ENCODE peak calls at places on chromosomes 2 and 18, in four cellular contexts. U is kidney epithelial cell, P is AG10803, Q is cardiac muscle cell. J is an unnamed sample.

GRCh38 chr2:235061656-235062055 is 109.8 kb downstream of the SH3BP4 start:
- DNase-seq in U (no peak), P (no peak), Q (no peak), J (no peak)

GRCh38 chr18:11996190-11996754 is 15.0 kb downstream of the IMPA2 start:
- DNase-seq in U (no peak), P (no peak), Q (no peak), J (no peak)

GRCh38 chr2:109270758-109271305 is 141.8 kb downstream of the SH3RF3 start:
- DNase-seq in U (no peak), P (no peak), Q (no peak), J (no peak)

GRCh38 chr2:138433995-138434991 is 67.3 kb upstream of the SPOPL start:
- DNase-seq in U (no peak), P (no peak), Q (peak; percentile 41), J (no peak)

GRCh38 chr2:188303363-188304031 is 11.8 kb downstream of the GULP1 start:
- DNase-seq in U (peak; percentile 69), P (peak; percentile 73), Q (no peak), J (no peak)

GRCh38 chr2:229713371-229714079 is 830 bp downstream of the DNER start:
- DNase-seq in U (no peak), P (no peak), Q (peak; percentile 41), J (peak; percentile 26)

GRCh38 chr18:54950221-54950620 is 9.0 kb downstream of the CCDC68 start:
- DNase-seq in U (no peak), P (no peak), Q (no peak), J (no peak)

GRCh38 chr18:46324556-46324955 is 220.4 kb downstream of the HAUS1 start:
- DNase-seq in U (no peak), P (peak; percentile 50), Q (peak; percentile 67), J (no peak)

GRCh38 chr2:152409691-152410597 is 75.0 kb downstream of the FMNL2 start:
- DNase-seq in U (no peak), P (peak; percentile 65), Q (no peak), J (no peak)

GRCh38 chr2:96608459-96609455 is 29.4 kb downstream of the KANSL3 start:
- DNase-seq in U (peak; percentile 37), P (peak; percentile 33), Q (no peak), J (no peak)

GRCh38 chr18:55868909-55869308 is 280.9 kb upstream of the TCF4 start:
- DNase-seq in U (no peak), P (no peak), Q (no peak), J (no peak)

GRCh38 chr2:196131384-196131861 is 40.0 kb downstream of the STK17B start:
- DNase-seq in U (no peak), P (peak; percentile 36), Q (no peak), J (no peak)

GRCh38 chr2:8684421-8684884 is 2.6 kb downstream of the ID2 start:
- DNase-seq in U (no peak), P (peak; percentile 30), Q (peak; percentile 61), J (no peak)

GRCh38 chr18:40672590-40672989 is 1282.4 kb upstream of the PIK3C3 start:
- DNase-seq in U (no peak), P (peak; percentile 0), Q (no peak), J (no peak)

GRCh38 chr18:35732652-35733051 is 151.1 kb downstream of the GALNT1 start:
- DNase-seq in U (no peak), P (peak; percentile 95), Q (no peak), J (no peak)

GRCh38 chr2:209523778-209524362 is 100.0 kb downstream of the MAP2 start:
- DNase-seq in U (peak; percentile 28), P (no peak), Q (no peak), J (no peak)

GRCh38 chr2:190742431-190742830 is 93.5 kb downstream of the NAB1 start:
- DNase-seq in U (no peak), P (no peak), Q (no peak), J (no peak)

GRCh38 chr2:46954951-46955571 is 39.5 kb upstream of the MCFD2 start:
- DNase-seq in U (peak; percentile 85), P (peak; percentile 94), Q (no peak), J (no peak)

GRCh38 chr2:47488870-47489584 is 86.1 kb downstream of the MSH2 start:
- DNase-seq in U (peak; percentile 55), P (peak; percentile 85), Q (no peak), J (no peak)

GRCh38 chr2:167406558-167406957 is 518.3 kb downstream of the XIRP2 start:
- DNase-seq in U (no peak), P (no peak), Q (no peak), J (no peak)

GRCh38 chr2:203470371-203470770 is 64.7 kb downstream of the RAPH1 start:
- DNase-seq in U (no peak), P (no peak), Q (no peak), J (no peak)

GRCh38 chr2:218216336-218216673 is 684 bp upstream of the ARPC2 start:
- DNase-seq in U (no peak), P (no peak), Q (no peak), J (peak; percentile 12)

GRCh38 chr2:70403267-70404053 is 101.6 kb upstream of the FAM136A start:
- DNase-seq in U (no peak), P (no peak), Q (no peak), J (no peak)

GRCh38 chr2:196229013-196229412 is 57.6 kb upstream of the STK17B start:
- DNase-seq in U (no peak), P (no peak), Q (no peak), J (no peak)

GRCh38 chr18:9716780-9717563 is 8.9 kb downstream of the RAB31 start:
- DNase-seq in U (no peak), P (no peak), Q (no peak), J (peak; percentile 48)

GRCh38 chr2:217489145-217489960 is 513.4 kb downstream of the TNS1 start:
- DNase-seq in U (no peak), P (peak; percentile 43), Q (no peak), J (no peak)

GRCh38 chr2:168468354-168468753 is 12.3 kb downstream of the CERS6 start:
- DNase-seq in U (no peak), P (no peak), Q (no peak), J (no peak)

GRCh38 chr2:48531141-48531648 is 1.2 kb downstream of the STON1 start:
- DNase-seq in U (peak; percentile 23), P (peak; percentile 82), Q (peak; percentile 65), J (peak; percentile 34)

GRCh38 chr18:36638224-36638623 is 190.6 kb downstream of the TPGS2 start:
- DNase-seq in U (no peak), P (no peak), Q (no peak), J (peak; percentile 67)

GRCh38 chr18:63553117-63553516 is 10.9 kb downstream of the SERPINB12 start:
- DNase-seq in U (peak; percentile 79), P (peak; percentile 96), Q (peak; percentile 53), J (no peak)

GRCh38 chr2:180823546-180824141 is 156.8 kb upstream of the UBE2E3 start:
- DNase-seq in U (no peak), P (peak; percentile 63), Q (no peak), J (no peak)

GRCh38 chr2:37000273-37000780 is 34.0 kb upstream of the STRN start:
- DNase-seq in U (no peak), P (no peak), Q (no peak), J (no peak)

GRCh38 chr2:191218292-191218898 is 26.8 kb upstream of the MYO1B start:
- DNase-seq in U (no peak), P (peak; percentile 71), Q (peak; percentile 94), J (peak; percentile 16)

GRCh38 chr2:10525573-10526265 is 77.6 kb upstream of the ODC1 start:
- DNase-seq in U (no peak), P (no peak), Q (no peak), J (no peak)

GRCh38 chr2:19104503-19104902 is 253.9 kb downstream of the OSR1 start:
- DNase-seq in U (no peak), P (no peak), Q (no peak), J (no peak)

GRCh38 chr2:109290887-109291675 is 162.1 kb downstream of the SH3RF3 start:
- DNase-seq in U (no peak), P (no peak), Q (no peak), J (no peak)

GRCh38 chr2:176188218-176188968 is at the start of gene HOXD1:
- DNase-seq in U (no peak), P (peak; percentile 34), Q (no peak), J (peak; percentile 54)

GRCh38 chr2:158060862-158061435 is 40.7 kb upstream of the UPP2 start:
- DNase-seq in U (no peak), P (peak; percentile 8), Q (no peak), J (no peak)

GRCh38 chr2:158066046-158066713 is 35.5 kb upstream of the UPP2 start:
- DNase-seq in U (no peak), P (no peak), Q (no peak), J (no peak)

GRCh38 chr2:158056875-158057274 is 44.8 kb upstream of the UPP2 start:
- DNase-seq in U (no peak), P (no peak), Q (no peak), J (no peak)

GRCh38 chr2:158060160-158060861 is 41.4 kb upstream of the UPP2 start:
- DNase-seq in U (no peak), P (no peak), Q (no peak), J (no peak)

DNA sequence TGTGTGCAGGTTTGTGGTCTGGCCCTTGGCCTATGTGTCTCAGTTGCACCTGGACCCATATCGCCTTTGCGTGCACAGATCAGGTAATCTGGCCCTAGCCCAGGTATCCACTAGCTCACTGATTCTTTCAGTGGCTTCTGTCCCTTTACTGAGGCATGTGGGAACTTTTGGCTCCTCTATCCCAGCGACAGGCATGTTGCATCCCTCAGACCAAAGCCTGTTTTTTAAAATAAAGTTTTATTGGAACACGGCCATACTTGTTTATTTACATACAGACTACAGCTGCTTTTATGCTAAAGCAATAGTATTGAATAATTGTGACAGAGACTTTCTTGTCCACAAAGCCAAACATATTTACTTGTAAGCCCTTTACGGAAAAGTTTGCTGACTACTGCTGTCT is 39.9 kb upstream of the UPP2 start:
- DNase-seq in U (no peak), P (no peak), Q (no peak), J (no peak)
- TF ChIP-seq CTCF in U (no peak), P (no peak), Q (no peak), J (no peak)

GRCh38 chr2:224058048-224058775 is 19.1 kb upstream of the SERPINE2 start:
- DNase-seq in U (no peak), P (no peak), Q (no peak), J (no peak)
- TF ChIP-seq CTCF in U (no peak), P (no peak), Q (peak; percentile 22), J (no peak)

DNA sequence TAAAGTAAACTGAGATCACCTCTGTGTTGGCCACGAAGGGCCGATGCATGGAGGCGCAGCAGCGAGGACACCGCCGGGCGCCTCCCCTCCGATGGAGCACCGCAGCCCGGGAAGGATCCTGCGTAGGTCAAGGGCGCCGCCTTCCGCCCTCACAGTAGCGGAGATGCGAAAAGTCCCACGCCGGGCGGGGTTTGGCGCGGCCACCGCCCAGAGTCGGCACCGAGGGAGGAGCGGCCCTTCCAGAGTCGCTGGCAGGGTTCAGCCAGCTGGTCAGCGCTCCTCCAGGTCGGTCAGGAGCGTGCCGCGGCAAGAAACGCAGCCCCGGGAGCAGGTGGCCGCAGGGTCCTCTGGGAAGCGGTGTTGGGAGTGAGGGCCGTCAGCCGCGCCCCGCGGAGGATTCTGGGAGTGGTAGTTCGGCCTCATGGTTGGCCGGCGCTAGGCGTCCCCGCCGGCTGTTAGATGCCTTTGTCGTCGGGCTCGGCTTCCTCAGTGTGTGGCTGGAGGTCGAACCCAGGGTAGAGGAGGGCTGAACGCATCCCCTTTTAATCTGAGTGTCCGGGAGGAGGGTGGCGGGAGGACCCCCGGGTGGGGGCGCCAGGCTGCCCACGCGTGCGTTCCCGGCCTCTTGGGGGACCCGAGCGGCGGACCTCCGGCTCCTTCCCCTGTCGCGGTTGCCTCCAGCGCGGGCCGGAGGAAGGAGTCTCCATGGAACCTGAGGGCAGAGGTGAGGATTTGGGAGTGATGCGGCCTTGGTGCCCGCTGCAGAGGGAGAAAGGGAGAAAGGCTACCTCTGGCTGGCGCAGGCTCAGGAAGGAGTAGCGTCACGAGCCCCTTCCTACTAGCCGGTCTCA is at the start of gene ZNF892:
- DNase-seq in U (peak; percentile 70), P (peak; percentile 86), Q (peak; percentile 95), J (peak; percentile 95)
- TF ChIP-seq CTCF in U (peak; percentile 43), P (peak; percentile 30), Q (peak; percentile 29), J (peak; percentile 61)

GRCh38 chr2:45833968-45834344 is 182.5 kb downstream of the PRKCE start:
- DNase-seq in U (no peak), P (no peak), Q (no peak), J (peak; percentile 74)
- TF ChIP-seq CTCF in U (no peak), P (no peak), Q (no peak), J (peak; percentile 20)